ENCODE peak calls at places on chromosomes 11 and 22, in ten cellular contexts. F is endothelial cell of umbilical vein; E is heart right ventricle; L is left ventricle myocardium inferior; H is heart left ventricle; G is SJSA1; T is right cardiac atrium; B is H1; S is CD4-positive, CD25-positive, alpha-beta regulatory T cell; A is A549. Z is an unnamed sample. For H3K9me3, the result is how much of the 10 kb centered on the place peaks cover.

GRCh38 chr22:50606126-50606525 is 5.5 kb downstream of the MAPK8IP2 start:
- DNase-seq in G (no peak), E (no peak), B (no peak), T (peak), S (no peak), A (no peak), L (no peak), H (no peak), F (no peak), Z (no peak)

GRCh38 chr11:45347343-45347742 is 61.2 kb upstream of the SYT13 start:
- DNase-seq in T (no peak), G (peak), H (no peak), A (no peak), S (no peak), F (no peak), L (no peak), E (no peak), B (no peak), Z (no peak)

GRCh38 chr11:45405916-45406670 is 120.0 kb upstream of the SYT13 start:
- DNase-seq in S (no peak), E (no peak), G (no peak), A (peak), T (no peak), H (no peak), F (peak), B (no peak), L (no peak), Z (no peak)

GRCh38 chr11:73077454-73077853 is 64.7 kb downstream of the FCHSD2 start:
- DNase-seq in H (no peak), T (no peak), E (no peak), B (no peak), S (no peak), L (no peak), G (no peak), F (no peak), A (no peak), Z (no peak)

GRCh38 chr22:38180841-38181452 is 683 bp downstream of the PLA2G6 start:
- DNase-seq in B (no peak), L (peak), T (peak), F (peak), S (peak), A (no peak), E (no peak), G (no peak), H (peak), Z (peak)

GRCh38 chr11:109062445-109062844 is 359.5 kb upstream of the C11orf87 start:
- DNase-seq in F (no peak), H (no peak), E (no peak), A (no peak), L (no peak), B (no peak), G (no peak), T (no peak), S (no peak), Z (no peak)

GRCh38 chr22:48101704-48102103 is 1339.3 kb downstream of the TBC1D22A start:
- DNase-seq in G (peak), E (no peak), B (no peak), L (no peak), A (no peak), T (no peak), H (no peak), F (no peak), S (no peak), Z (no peak)

GRCh38 chr11:109939176-109939810 is 153.9 kb upstream of the ZC3H12C start:
- DNase-seq in T (no peak), A (peak), G (peak), B (no peak), F (peak), H (no peak), L (no peak), E (no peak), S (no peak), Z (no peak)

GRCh38 chr22:45064313-45065268 is 54.8 kb upstream of the PHF21B start:
- DNase-seq in G (peak), S (peak), E (no peak), H (no peak), T (no peak), B (no peak), L (no peak), A (no peak), F (no peak), Z (no peak)

GRCh38 chr11:2578934-2579280 is 120.9 kb downstream of the KCNQ1OT1 start:
- DNase-seq in E (no peak), L (no peak), H (peak), F (no peak), A (no peak), S (no peak), B (no peak), T (no peak), G (no peak), Z (no peak)

GRCh38 chr22:24416095-24416494 is 11.3 kb upstream of the ADORA2A start:
- DNase-seq in L (no peak), G (no peak), H (no peak), E (no peak), A (no peak), B (no peak), S (no peak), F (no peak), T (peak), Z (no peak)

GRCh38 chr11:86041975-86042378 is 26.9 kb downstream of the PICALM start:
- DNase-seq in E (no peak), B (peak), S (peak), F (peak), G (peak), A (peak), H (no peak), L (no peak), T (no peak), Z (peak)

GRCh38 chr22:46083383-46084350 is 66.7 kb upstream of the PPARA start:
- DNase-seq in B (no peak), S (no peak), T (peak), F (no peak), H (peak), L (peak), G (no peak), E (peak), A (no peak), Z (no peak)

GRCh38 chr11:75056806-75057205 is 39.9 kb downstream of the OR2AT4 start:
- DNase-seq in S (no peak), E (no peak), A (no peak), L (no peak), G (no peak), H (no peak), B (no peak), T (no peak), F (no peak), Z (no peak)

GRCh38 chr22:35484651-35485372 is 55.8 kb upstream of the RASD2 start:
- DNase-seq in H (no peak), S (no peak), B (no peak), A (no peak), L (no peak), G (no peak), E (no peak), T (no peak), F (no peak), Z (no peak)

GRCh38 chr22:46857142-46857825 is 94.8 kb downstream of the TBC1D22A start:
- DNase-seq in F (no peak), G (no peak), B (no peak), S (no peak), L (no peak), T (no peak), H (no peak), A (no peak), E (no peak), Z (no peak)

GRCh38 chr11:86888164-86888977 is 66.8 kb downstream of the FZD4 start:
- DNase-seq in S (no peak), A (no peak), F (no peak), L (no peak), G (no peak), B (no peak), H (no peak), E (no peak), T (no peak), Z (no peak)

GRCh38 chr22:46551321-46551720 is 13.9 kb upstream of the CELSR1 start:
- DNase-seq in F (no peak), A (no peak), B (no peak), S (no peak), L (peak), T (peak), H (no peak), G (no peak), E (no peak), Z (no peak)

GRCh38 chr11:64935634-64936081 is at the start of gene GPHA2:
- DNase-seq in E (no peak), F (no peak), L (no peak), H (no peak), S (no peak), B (peak), T (no peak), G (no peak), A (no peak), Z (no peak)

GRCh38 chr11:10042699-10043098 is 251.3 kb downstream of the SBF2 start:
- DNase-seq in T (no peak), S (no peak), H (no peak), B (no peak), F (no peak), A (no peak), L (no peak), G (no peak), E (no peak), Z (no peak)

GRCh38 chr11:10301656-10302293 is 3.1 kb upstream of the ADM start:
- DNase-seq in L (no peak), T (no peak), B (no peak), H (no peak), G (no peak), F (no peak), S (no peak), E (no peak), A (no peak), Z (no peak)

GRCh38 chr11:2507212-2507901 is 62.5 kb downstream of the KCNQ1 start:
- DNase-seq in G (peak), H (peak), T (no peak), A (no peak), B (no peak), L (no peak), F (no peak), E (no peak), S (no peak), Z (no peak)

GRCh38 chr22:49528420-49528720 is 299.3 kb downstream of the BRD1 start:
- DNase-seq in G (no peak), E (no peak), B (no peak), H (peak), A (no peak), F (no peak), S (no peak), L (no peak), T (no peak), Z (no peak)
- H3K9me3 ChIP-seq in G (under half), E (under half), B (under half), H (under half), A (under half), F (under half), S (under half), L (under half), T (under half), Z (under half)

GRCh38 chr11:67463680-67464410 is 5.2 kb downstream of the TMEM134 start:
- DNase-seq in E (peak), A (peak), T (peak), G (peak), L (peak), B (no peak), F (no peak), H (peak), S (no peak), Z (no peak)
- H3K4me3 ChIP-seq in E (peak), A (peak), T (peak), G (no peak), L (peak), B (no peak), F (peak), H (peak), S (no peak), Z (peak)

GRCh38 chr11:6613496-6613895 is 1.5 kb upstream of the TAF10 start:
- DNase-seq in A (no peak), B (no peak), T (no peak), G (no peak), H (no peak), L (no peak), S (no peak), F (no peak), E (no peak), Z (no peak)

GRCh38 chr11:6612008-6612815 is at the start of gene TAF10:
- DNase-seq in L (peak), T (peak), H (peak), S (peak), G (peak), A (peak), B (no peak), F (peak), E (peak), Z (peak)

GRCh38 chr11:6611092-6612007 is 666 bp downstream of the TAF10 start:
- DNase-seq in S (no peak), T (peak), G (no peak), H (peak), E (peak), L (peak), F (peak), B (no peak), A (no peak), Z (peak)

GRCh38 chr11:6614446-6614845 is 2.4 kb upstream of the TAF10 start:
- DNase-seq in S (no peak), B (no peak), H (no peak), F (no peak), A (no peak), T (no peak), G (no peak), L (no peak), E (no peak), Z (no peak)

DNA sequence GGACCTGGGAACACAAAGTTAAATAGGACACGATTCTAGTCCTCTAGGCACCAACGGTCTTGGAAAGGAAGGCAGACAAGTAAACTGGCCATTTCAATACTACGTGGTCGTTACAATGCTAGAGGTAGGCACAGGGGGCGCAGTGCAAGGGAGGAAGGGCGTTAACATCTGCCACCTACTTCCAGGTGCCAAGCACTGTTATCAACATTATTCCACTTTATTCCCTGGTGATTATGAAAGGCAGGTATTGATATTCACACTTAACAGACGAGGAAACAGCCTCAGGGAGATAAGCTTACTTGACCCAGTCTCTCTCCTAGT is 760 bp upstream of the TAF10 start:
- DNase-seq in S (no peak), T (no peak), E (no peak), F (no peak), L (no peak), G (no peak), B (no peak), A (no peak), H (no peak), Z (peak)
- H3K27ac ChIP-seq in S (peak), T (peak), E (peak), F (peak), L (peak), G (peak), B (peak), A (peak), H (peak), Z (peak)

GRCh38 chr11:70715166-70715565 is 316.8 kb downstream of the CTTN start:
- DNase-seq in B (no peak), F (no peak), A (no peak), T (no peak), S (no peak), G (no peak), L (no peak), E (no peak), H (no peak), Z (no peak)

GRCh38 chr11:70713988-70714665 is 315.8 kb downstream of the CTTN start:
- DNase-seq in B (peak), A (no peak), H (no peak), L (no peak), T (no peak), F (no peak), G (no peak), E (no peak), S (no peak), Z (no peak)

GRCh38 chr11:70716986-70717775 is 318.9 kb downstream of the CTTN start:
- DNase-seq in E (no peak), A (no peak), T (no peak), H (no peak), B (no peak), L (no peak), S (no peak), G (no peak), F (no peak), Z (no peak)

GRCh38 chr11:70713436-70713835 is 315.1 kb downstream of the CTTN start:
- DNase-seq in E (no peak), T (no peak), L (no peak), H (no peak), G (no peak), A (no peak), S (no peak), F (no peak), B (no peak), Z (no peak)

DNA sequence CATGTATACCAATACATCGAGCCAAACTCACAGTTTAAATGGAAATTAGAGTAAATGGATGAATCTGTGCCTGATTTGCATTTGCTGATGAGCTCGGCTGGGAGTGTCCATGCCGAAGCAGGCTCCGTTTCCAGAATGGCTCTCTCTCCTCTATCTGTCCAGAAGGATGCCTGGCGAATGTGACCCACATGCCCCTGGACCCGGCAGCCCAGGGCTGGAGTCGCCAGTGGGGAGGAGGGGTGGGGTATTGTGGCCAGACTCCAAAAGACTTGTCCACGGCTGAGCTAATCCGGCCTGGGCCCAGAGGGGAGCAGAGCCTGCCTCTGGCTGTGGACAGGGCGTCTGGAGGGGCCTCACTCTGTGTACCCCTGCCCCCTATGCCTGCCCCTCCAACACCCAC is 317.3 kb downstream of the CTTN start:
- DNase-seq in F (no peak), H (no peak), T (no peak), S (no peak), A (no peak), G (no peak), B (no peak), L (no peak), E (no peak), Z (no peak)
- H3K9me3 ChIP-seq in F (under half), H (under half), T (under half), S (under half), A (under half), G (half or more), B (under half), L (under half), E (under half), Z (under half)